ENCODE peak calls at places on chromosome 11, in four cellular contexts. L, Z, U and H are unnamed samples.

GRCh38 chr11:65132988-65133700 is 1.2 kb downstream of the SYVN1 start:
- DNase-seq in L (peak; percentile 35), Z (no peak), U (no peak), H (no peak)

GRCh38 chr11:84106560-84106959 is 820.4 kb upstream of the CCDC90B start:
- DNase-seq in Z (no peak), U (no peak), L (no peak), H (no peak)

GRCh38 chr11:124865902-124866851 is 945 bp downstream of the ROBO3 start:
- DNase-seq in Z (no peak), L (peak; percentile 34), U (no peak), H (no peak)

GRCh38 chr11:79040348-79040747 is 400.5 kb downstream of the TENM4 start:
- DNase-seq in U (no peak), L (peak; percentile 36), Z (no peak), H (no peak)

GRCh38 chr11:44426958-44427357 is 117.0 kb upstream of the ALX4 start:
- DNase-seq in Z (no peak), U (no peak), L (no peak), H (no peak)

GRCh38 chr11:77046060-77046501 is 11.9 kb downstream of the B3GNT6 start:
- DNase-seq in Z (no peak), U (no peak), L (peak; percentile 23), H (no peak)

GRCh38 chr11:118398797-118399564 is 2.4 kb upstream of the ATP5MG start:
- DNase-seq in U (no peak), Z (no peak), L (peak; percentile 44), H (no peak)

GRCh38 chr11:77054018-77054417 is 12.8 kb upstream of the CAPN5 start:
- DNase-seq in Z (no peak), U (no peak), L (no peak), H (no peak)

GRCh38 chr11:123197711-123198110 is 2.7 kb upstream of the CLMP start:
- DNase-seq in Z (no peak), L (peak; percentile 82), U (no peak), H (no peak)

GRCh38 chr11:70182266-70182665 is 20.8 kb upstream of the FADD start:
- DNase-seq in L (no peak), Z (no peak), U (no peak), H (no peak)

GRCh38 chr11:6377902-6378694 is 12.2 kb upstream of the SMPD1 start:
- DNase-seq in L (no peak), Z (no peak), U (no peak), H (no peak)

GRCh38 chr11:114059984-114060401 is 482 bp downstream of the ZBTB16 start:
- DNase-seq in U (no peak), Z (peak; percentile 45), L (peak; percentile 78), H (no peak)

GRCh38 chr11:125300791-125301218 is 136.3 kb downstream of the PKNOX2 start:
- DNase-seq in U (no peak), Z (peak; percentile 31), L (peak; percentile 87), H (no peak)

GRCh38 chr11:80521592-80521991 is 1080.8 kb upstream of the TENM4 start:
- DNase-seq in U (no peak), L (peak; percentile 11), Z (no peak), H (no peak)

GRCh38 chr11:34680206-34680605 is 59.3 kb downstream of the EHF start:
- DNase-seq in U (no peak), Z (no peak), L (no peak), H (peak; percentile 11)

GRCh38 chr11:35814720-35815305 is 129.0 kb upstream of the LDLRAD3 start:
- DNase-seq in Z (no peak), L (no peak), U (no peak), H (no peak)

GRCh38 chr11:33263549-33263948 is 6.4 kb downstream of the HIPK3 start:
- DNase-seq in U (no peak), Z (no peak), L (no peak), H (no peak)

GRCh38 chr11:88175707-88176066 is 444 bp upstream of the RAB38 start:
- DNase-seq in U (no peak), L (peak; percentile 26), Z (no peak), H (no peak)

GRCh38 chr11:126212089-126212660 is 593 bp downstream of the FAM118B start:
- DNase-seq in Z (no peak), L (peak; percentile 18), U (no peak), H (no peak)

GRCh38 chr11:88015170-88015569 is 160.1 kb downstream of the RAB38 start:
- DNase-seq in L (no peak), Z (no peak), U (no peak), H (no peak)